ENCODE peak calls at places on chromosome 21, in five cellular contexts. S, I, G, K and T are unnamed samples.

GRCh38 chr21:39602793-39603192 is 9.9 kb upstream of the B3GALT5 start:
- DNase-seq in K (no peak), G (no peak), I (no peak), S (no peak), T (no peak)

GRCh38 chr21:36381841-36382589 is 3.2 kb upstream of the CHAF1B start:
- DNase-seq in I (no peak), S (no peak), K (no peak), G (no peak), T (no peak)

GRCh38 chr21:42547001-42547905 is 33.6 kb downstream of the SLC37A1 start:
- DNase-seq in G (no peak), S (no peak), I (no peak), K (no peak), T (no peak)

GRCh38 chr21:41606706-41607105 is 98.7 kb upstream of the TMPRSS2 start:
- DNase-seq in S (no peak), I (no peak), K (no peak), G (no peak), T (no peak)

GRCh38 chr21:42962360-42963007 is 11.9 kb upstream of the PKNOX1 start:
- DNase-seq in K (no peak), I (no peak), S (no peak), G (no peak), T (no peak)

GRCh38 chr21:41069305-41069642 is 98.7 kb upstream of the BACE2 start:
- DNase-seq in K (no peak), G (no peak), I (no peak), S (no peak), T (no peak)

GRCh38 chr21:41767606-41768370 is 936 bp upstream of the RIPK4 start:
- DNase-seq in K (no peak), G (no peak), I (no peak), S (no peak), T (no peak)

GRCh38 chr21:28635541-28635940 is 357.1 kb downstream of the LTN1 start:
- DNase-seq in G (no peak), I (no peak), K (no peak), S (no peak), T (no peak)

GRCh38 chr21:42341776-42342542 is 8.8 kb downstream of the TFF2 start:
- DNase-seq in S (no peak), K (no peak), I (no peak), G (no peak), T (no peak)

DNA sequence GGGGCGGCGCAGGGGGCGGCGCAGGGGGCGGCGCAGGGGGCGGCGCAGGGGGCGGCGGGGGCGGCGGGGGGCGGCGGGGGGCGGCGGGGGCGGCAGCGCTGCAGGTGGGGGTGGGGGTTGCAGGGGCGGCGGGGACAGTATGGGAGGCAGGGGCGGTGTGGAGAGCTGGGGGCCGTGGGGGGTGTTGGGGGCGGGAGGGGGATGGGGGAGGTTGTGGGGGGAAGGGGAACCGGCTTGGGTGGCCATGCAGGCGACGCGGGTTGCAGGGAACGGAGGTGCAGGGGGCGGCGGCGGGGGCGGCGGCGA is 13.0 kb upstream of the SLC19A1 start:
- DNase-seq in S (no peak), G (no peak), K (no peak), I (no peak), T (no peak)
- H3K4me3 ChIP-seq in S (peak), G (no peak), K (peak), I (peak), T (peak)

GRCh38 chr21:17003763-17004373 is 509.0 kb upstream of the CXADR start:
- DNase-seq in K (no peak), G (no peak), S (no peak), I (no peak), T (no peak)
- H3K4me3 ChIP-seq in K (no peak), G (no peak), S (peak), I (no peak), T (no peak)

GRCh38 chr21:34884346-34884929 is 164.7 kb downstream of the RUNX1 start:
- DNase-seq in I (no peak), G (no peak), S (no peak), K (no peak), T (no peak)

GRCh38 chr21:34883501-34884271 is 165.4 kb downstream of the RUNX1 start:
- DNase-seq in S (no peak), I (no peak), G (no peak), K (no peak), T (no peak)

GRCh38 chr21:34885636-34886553 is 163.2 kb downstream of the RUNX1 start:
- DNase-seq in K (no peak), I (no peak), G (no peak), S (no peak), T (no peak)

GRCh38 chr21:34886554-34887385 is 162.3 kb downstream of the RUNX1 start:
- DNase-seq in I (no peak), S (no peak), K (peak), G (no peak), T (no peak)

DNA sequence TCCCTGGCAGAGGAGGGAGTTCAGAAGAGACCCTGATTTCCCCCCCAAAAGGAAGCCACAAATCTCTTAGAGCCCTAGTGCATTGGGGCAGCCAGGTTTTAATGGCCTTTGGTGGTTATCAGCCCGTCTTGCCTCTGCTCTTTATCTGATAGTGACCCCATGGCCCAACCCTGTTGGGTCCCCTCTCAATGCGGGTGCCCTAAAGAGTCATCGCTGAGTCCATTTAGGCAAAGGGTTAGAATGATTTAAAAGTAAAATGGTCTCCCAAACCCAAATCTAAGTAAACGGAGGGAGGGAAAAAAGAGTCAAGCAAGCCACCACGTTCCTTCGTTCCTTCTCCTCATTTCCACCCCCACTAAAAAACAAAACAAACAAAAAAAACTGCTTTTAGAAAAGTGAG is 164.0 kb downstream of the RUNX1 start:
- DNase-seq in G (no peak), I (no peak), K (no peak), S (no peak), T (no peak)
- H3K4me3 ChIP-seq in G (no peak), I (peak), K (no peak), S (peak), T (peak)

GRCh38 chr21:33893917-33894316 is 21.7 kb downstream of the ATP5PO start:
- DNase-seq in K (no peak), I (no peak), G (no peak), S (no peak), T (no peak)

GRCh38 chr21:33892853-33893252 is 22.8 kb downstream of the ATP5PO start:
- DNase-seq in G (no peak), S (no peak), K (peak), I (no peak), T (no peak)

GRCh38 chr21:33895356-33895755 is 20.2 kb downstream of the ATP5PO start:
- DNase-seq in I (no peak), G (no peak), S (no peak), K (no peak), T (no peak)

GRCh38 chr21:33896691-33897090 is 18.9 kb downstream of the ATP5PO start:
- DNase-seq in I (no peak), S (no peak), G (no peak), K (no peak), T (no peak)

GRCh38 chr21:33894736-33895288 is 20.8 kb downstream of the ATP5PO start:
- DNase-seq in S (peak), I (peak), K (peak), G (no peak), T (peak)
- H3K4me3 ChIP-seq in S (peak), I (peak), K (no peak), G (no peak), T (peak)

GRCh38 chr21:26320541-26320940 is 150.0 kb upstream of the APP start:
- DNase-seq in S (no peak), K (no peak), G (no peak), I (peak), T (no peak)
- H3K4me3 ChIP-seq in S (no peak), K (no peak), G (no peak), I (no peak), T (no peak)

DNA sequence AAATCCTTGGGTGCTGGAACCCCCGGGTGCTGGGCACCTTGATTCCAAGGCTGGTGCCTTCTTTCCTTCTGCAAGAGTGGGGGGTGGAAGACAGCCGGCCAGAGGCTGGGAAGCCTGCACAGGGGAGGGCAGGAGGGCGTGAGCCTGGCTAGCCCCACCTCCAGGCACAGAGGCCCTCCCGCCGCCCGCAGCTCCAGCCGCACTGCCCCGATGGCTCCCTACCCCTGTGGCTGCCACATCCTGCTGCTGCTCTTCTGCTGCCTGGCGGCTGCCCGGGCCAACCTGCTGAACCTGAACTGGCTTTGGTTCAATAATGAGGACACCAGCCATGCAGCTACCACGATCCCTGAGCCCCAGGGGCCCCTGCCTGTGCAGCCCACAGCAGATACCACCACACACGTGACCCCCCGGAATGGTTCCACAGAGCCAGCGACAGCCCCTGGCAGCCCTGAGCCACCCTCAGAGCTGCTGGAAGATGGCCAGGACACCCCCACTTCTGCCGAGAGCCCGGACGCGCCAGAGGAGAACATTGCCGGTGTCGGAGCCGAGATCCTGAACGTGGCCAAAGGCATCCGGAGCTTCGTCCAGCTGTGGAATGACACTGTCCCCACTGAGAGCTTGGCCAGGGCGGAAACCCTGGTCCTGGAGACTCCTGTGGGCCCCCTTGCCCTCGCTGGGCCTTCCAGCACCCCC is 50.5 kb downstream of the COL18A1 start:
- DNase-seq in K (no peak), I (no peak), G (no peak), S (no peak), T (no peak)
- H3K4me3 ChIP-seq in K (no peak), I (no peak), G (no peak), S (peak), T (peak)

GRCh38 chr21:35203093-35204021 is 154.3 kb upstream of the RUNX1 start:
- DNase-seq in K (no peak), S (no peak), I (no peak), G (no peak), T (no peak)

GRCh38 chr21:35206141-35207125 is 157.3 kb upstream of the RUNX1 start:
- DNase-seq in I (no peak), K (peak), G (peak), S (no peak), T (no peak)

GRCh38 chr21:35204125-35204524 is 155.0 kb upstream of the RUNX1 start:
- DNase-seq in K (no peak), G (no peak), I (no peak), S (no peak), T (no peak)

GRCh38 chr21:35207322-35207721 is 158.2 kb upstream of the RUNX1 start:
- DNase-seq in S (no peak), I (no peak), G (no peak), K (no peak), T (no peak)

DNA sequence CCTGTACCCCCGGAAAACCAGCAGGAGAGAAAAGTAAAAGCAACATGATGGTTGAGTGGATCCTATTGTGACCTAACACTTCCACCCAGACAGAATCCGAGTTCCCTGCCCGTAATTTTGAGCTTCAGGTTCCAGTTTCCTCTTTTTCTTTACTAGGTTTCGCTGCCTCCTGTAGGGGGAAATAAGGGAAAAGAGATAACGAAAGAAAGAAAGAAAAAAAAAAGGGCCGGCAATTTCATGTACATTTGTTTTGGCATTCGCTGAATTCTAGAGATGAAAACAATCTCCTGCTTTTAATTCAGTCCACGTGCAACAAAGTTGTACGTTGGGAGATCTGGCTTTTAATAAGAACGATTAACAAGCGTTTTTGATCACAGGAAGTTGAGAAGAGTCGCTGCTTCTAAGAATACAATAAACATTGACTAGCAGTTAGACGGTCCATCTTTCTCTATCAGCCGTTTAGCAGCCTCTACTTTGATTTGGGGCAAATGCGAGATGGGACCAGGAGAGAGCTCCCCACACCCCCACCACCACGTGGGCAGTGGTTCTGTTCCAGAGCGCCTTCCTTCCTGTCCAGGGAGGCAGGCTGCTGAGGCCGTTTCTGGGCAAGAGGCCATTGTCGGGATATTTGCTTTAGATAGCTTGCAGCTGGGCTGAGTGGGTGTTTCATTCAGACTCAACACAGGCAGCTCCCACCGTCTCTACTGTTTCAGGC is 155.9 kb upstream of the RUNX1 start:
- DNase-seq in K (no peak), G (no peak), I (peak), S (peak), T (no peak)
- H3K4me3 ChIP-seq in K (no peak), G (no peak), I (no peak), S (peak), T (no peak)